ENCODE peak calls at places on chromosomes 16 and 17, in ten cellular contexts. P is skeletal muscle cell, T is AG08395, Q is adipocyte, C is uterus, B is NCI-H1092 treated with DMSO at 0.1 percent for 48 hours, S is posterior cingulate gyrus, L is transverse colon, D is endothelial cell, E is SW480. G is an unnamed sample.

GRCh38 chr16:9499921-9500593 is 408.6 kb downstream of the HAPSTR1 start:
- DNase-seq in D (no peak), P (no peak), T (no peak), S (no peak), B (no peak), E (no peak), L (no peak), Q (no peak), C (no peak), G (no peak)

GRCh38 chr16:67155305-67156145 is 4.2 kb downstream of the TRADD start:
- DNase-seq in C (no peak), P (no peak), Q (peak; percentile 92), D (peak; percentile 92), L (peak; percentile 80), B (peak; percentile 61), S (peak; percentile 69), T (peak; percentile 88), E (peak; percentile 62), G (peak; percentile 31)

GRCh38 chr17:28334666-28335200 is 539 bp downstream of the IFT20 start:
- DNase-seq in T (no peak), S (no peak), P (peak; percentile 41), B (no peak), C (no peak), Q (peak; percentile 71), L (no peak), E (no peak), D (no peak), G (no peak)

GRCh38 chr17:2044263-2044894 is 2.6 kb downstream of the OVCA2 start:
- DNase-seq in B (no peak), Q (no peak), C (no peak), L (no peak), P (no peak), E (no peak), S (no peak), T (no peak), D (no peak), G (no peak)

GRCh38 chr17:77456951-77457548 is 316.3 kb downstream of the SEC14L1 start:
- DNase-seq in C (no peak), P (no peak), Q (no peak), D (no peak), B (no peak), S (no peak), L (no peak), E (no peak), T (no peak), G (no peak)

GRCh38 chr16:539901-540530 is 12.5 kb downstream of the CAPN15 start:
- DNase-seq in L (no peak), C (no peak), Q (peak; percentile 72), S (no peak), D (no peak), P (no peak), T (no peak), E (no peak), B (no peak), G (no peak)

GRCh38 chr17:40095944-40096791 is 4.2 kb downstream of the NR1D1 start:
- DNase-seq in E (no peak), P (no peak), Q (no peak), L (peak; percentile 73), S (no peak), B (no peak), C (peak; percentile 63), T (no peak), D (no peak), G (no peak)

GRCh38 chr17:5772720-5773119 is 188.4 kb upstream of the NLRP1 start:
- DNase-seq in B (no peak), P (no peak), C (no peak), E (no peak), T (no peak), Q (no peak), S (no peak), D (no peak), L (no peak), G (no peak)

GRCh38 chr17:80005360-80006338 is 30.0 kb downstream of the TBC1D16 start:
- DNase-seq in C (no peak), P (no peak), S (no peak), T (peak; percentile 89), E (peak; percentile 49), L (peak; percentile 44), B (peak; percentile 51), D (peak; percentile 68), Q (peak; percentile 69), G (no peak)

GRCh38 chr17:75181608-75182318 is 996 bp downstream of the SUMO2 start:
- DNase-seq in P (no peak), D (no peak), B (no peak), E (peak; percentile 22), Q (peak; percentile 49), T (no peak), S (no peak), L (peak; percentile 30), C (no peak), G (no peak)

GRCh38 chr16:83147244-83147643 is 520.5 kb downstream of the CDH13 start:
- DNase-seq in E (no peak), L (no peak), P (no peak), T (no peak), B (no peak), S (no peak), C (no peak), D (peak; percentile 4), Q (no peak), G (no peak)

GRCh38 chr17:14209215-14209614 is 27.4 kb downstream of the CDRT15 start:
- DNase-seq in E (peak; percentile 90), B (no peak), P (no peak), S (no peak), C (no peak), T (no peak), Q (no peak), D (no peak), L (no peak), G (no peak)

GRCh38 chr16:3712830-3713476 is 4.4 kb downstream of the TRAP1 start:
- DNase-seq in S (no peak), T (no peak), C (no peak), L (no peak), D (no peak), P (no peak), B (no peak), E (no peak), Q (no peak), G (no peak)